ENCODE peak calls at places on chromosomes 13 and 19, in four cellular contexts. R is heart left ventricle, W is GM12865, T is RWPE1. L is an unnamed sample.

GRCh38 chr19:18489627-18490184 is 32.2 kb downstream of the ELL start:
- DNase-seq in R (no peak), W (no peak), T (no peak), L (no peak)

GRCh38 chr19:4172861-4173473 is 9.4 kb downstream of the SIRT6 start:
- DNase-seq in R (peak; percentile 59), W (no peak), T (peak; percentile 42), L (peak; percentile 34)

GRCh38 chr19:17245535-17245984 is at the start of gene NR2F6:
- DNase-seq in R (no peak), W (no peak), T (no peak), L (no peak)

GRCh38 chr19:3627351-3627723 is 747 bp upstream of the CACTIN start:
- DNase-seq in R (no peak), W (no peak), T (no peak), L (no peak)

GRCh38 chr13:98889419-98890079 is 88.3 kb downstream of the DOCK9 start:
- DNase-seq in R (no peak), W (no peak), T (peak; percentile 33), L (no peak)

GRCh38 chr19:18562086-18562485 is 4.4 kb downstream of the KXD1 start:
- DNase-seq in R (peak; percentile 65), W (no peak), T (no peak), L (no peak)

GRCh38 chr13:45728759-45729158 is 26.6 kb downstream of the CBY2 start:
- DNase-seq in R (no peak), W (peak; percentile 66), T (peak; percentile 23), L (no peak)

GRCh38 chr19:41112728-41113290 is 1.4 kb upstream of the CYP2F1 start:
- DNase-seq in R (no peak), W (no peak), T (no peak), L (no peak)

GRCh38 chr19:33724021-33724722 is 72.5 kb upstream of the KCTD15 start:
- DNase-seq in R (no peak), W (no peak), T (no peak), L (no peak)

GRCh38 chr19:46404039-46404883 is 9.1 kb downstream of the CCDC8 start:
- DNase-seq in R (peak; percentile 62), W (no peak), T (no peak), L (peak; percentile 72)

GRCh38 chr13:79290595-79291244 is 115.3 kb downstream of the RBM26 start:
- DNase-seq in R (no peak), W (no peak), T (no peak), L (no peak)

GRCh38 chr19:2391118-2391725 is 31.2 kb downstream of the TMPRSS9 start:
- DNase-seq in R (peak; percentile 34), W (peak; percentile 83), T (peak; percentile 44), L (peak; percentile 18)

GRCh38 chr19:46975918-46976782 is 43.5 kb upstream of the NPAS1 start:
- DNase-seq in R (peak; percentile 91), W (no peak), T (peak; percentile 65), L (peak; percentile 99)

GRCh38 chr13:40652588-40652940 is 13.9 kb downstream of the FOXO1 start:
- DNase-seq in R (no peak), W (peak; percentile 82), T (no peak), L (no peak)

GRCh38 chr19:34096020-34096915 is 76.0 kb upstream of the LSM14A start:
- DNase-seq in R (no peak), W (peak; percentile 53), T (peak; percentile 41), L (no peak)

GRCh38 chr13:26855071-26855470 is 94.5 kb upstream of the GPR12 start:
- DNase-seq in R (no peak), W (no peak), T (no peak), L (no peak)

GRCh38 chr19:31600731-31601295 is 251.6 kb upstream of the TSHZ3 start:
- DNase-seq in R (no peak), W (no peak), T (no peak), L (peak; percentile 84)

GRCh38 chr13:76387561-76387960 is 498.6 kb downstream of the KCTD12 start:
- DNase-seq in R (no peak), W (no peak), T (no peak), L (no peak)

GRCh38 chr13:40648841-40649240 is 17.6 kb downstream of the FOXO1 start:
- DNase-seq in R (no peak), W (no peak), T (no peak), L (no peak)

GRCh38 chr19:507286-508203 is at the start of gene TPGS1:
- DNase-seq in R (peak; percentile 85), W (peak; percentile 89), T (peak; percentile 74), L (peak; percentile 63)

GRCh38 chr19:7944177-7944761 is 803 bp upstream of the TIMM44 start:
- DNase-seq in R (peak; percentile 85), W (peak; percentile 94), T (peak; percentile 85), L (peak; percentile 88)

GRCh38 chr19:35824150-35824549 is 11.5 kb upstream of the PRODH2 start:
- DNase-seq in R (no peak), W (no peak), T (no peak), L (no peak)

GRCh38 chr13:65926750-65927171 is 1303.4 kb downstream of the PCDH9 start:
- DNase-seq in R (no peak), W (no peak), T (no peak), L (peak; percentile 9)
- TF ChIP-seq CTCF in R (peak; percentile 43), W (no peak), T (no peak), L (no peak)

GRCh38 chr13:30617315-30618185 is at the start of gene USPL1:
- DNase-seq in R (peak; percentile 99), W (peak; percentile 100), T (peak; percentile 92), L (peak; percentile 98)

GRCh38 chr13:30615851-30616311 is 1.8 kb upstream of the USPL1 start:
- DNase-seq in R (no peak), W (peak; percentile 47), T (peak; percentile 11), L (no peak)

GRCh38 chr13:30618186-30618937 is 642 bp downstream of the USPL1 start:
- DNase-seq in R (peak; percentile 24), W (peak; percentile 42), T (peak; percentile 18), L (peak; percentile 10)

GRCh38 chr13:30618938-30619289 is 1.2 kb downstream of the USPL1 start:
- DNase-seq in R (no peak), W (no peak), T (peak; percentile 3), L (no peak)

DNA sequence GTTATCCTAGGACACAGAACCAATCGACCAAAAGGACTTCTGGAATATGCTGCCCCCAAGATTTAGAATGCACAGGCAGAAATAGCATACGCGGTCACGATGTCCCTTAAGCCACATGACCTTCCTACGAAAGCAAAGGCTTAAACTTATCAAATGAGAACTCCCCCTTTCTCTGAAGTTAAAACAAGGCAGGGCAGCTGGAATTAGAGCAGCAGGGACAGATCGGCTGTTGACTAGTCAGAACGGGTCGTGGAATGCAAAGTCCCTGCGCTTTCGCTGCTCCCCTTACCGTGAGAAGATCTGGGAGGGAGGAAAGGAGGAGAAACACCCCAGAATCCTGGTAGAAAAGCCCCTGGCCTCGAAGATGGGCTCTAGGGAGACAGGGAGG is 799 bp upstream of the USPL1 start:
- DNase-seq in R (peak; percentile 79), W (peak; percentile 83), T (peak; percentile 69), L (peak; percentile 69)
- TF ChIP-seq CTCF in R (no peak), W (no peak), T (no peak), L (no peak)

GRCh38 chr13:44575035-44575434 is 1.1 kb downstream of the TSC22D1 start:
- DNase-seq in R (no peak), W (no peak), T (no peak), L (no peak)

GRCh38 chr13:44575741-44576395 is at the start of gene TSC22D1:
- DNase-seq in R (peak; percentile 51), W (peak; percentile 73), T (peak; percentile 20), L (peak; percentile 38)

GRCh38 chr13:44573071-44573470 is 3.1 kb downstream of the TSC22D1 start:
- DNase-seq in R (no peak), W (no peak), T (no peak), L (no peak)

GRCh38 chr13:44574466-44574855 is 1.7 kb downstream of the TSC22D1 start:
- DNase-seq in R (no peak), W (no peak), T (no peak), L (no peak)

GRCh38 chr13:44573790-44574465 is 2.2 kb downstream of the TSC22D1 start:
- DNase-seq in R (no peak), W (peak; percentile 53), T (no peak), L (no peak)
- TF ChIP-seq CTCF in R (peak; percentile 24), W (peak; percentile 43), T (peak; percentile 14), L (no peak)

GRCh38 chr19:29596885-29597525 is 9.1 kb upstream of the POP4 start:
- DNase-seq in R (no peak), W (no peak), T (no peak), L (no peak)
- TF ChIP-seq CTCF in R (no peak), W (peak; percentile 53), T (no peak), L (peak; percentile 14)

DNA sequence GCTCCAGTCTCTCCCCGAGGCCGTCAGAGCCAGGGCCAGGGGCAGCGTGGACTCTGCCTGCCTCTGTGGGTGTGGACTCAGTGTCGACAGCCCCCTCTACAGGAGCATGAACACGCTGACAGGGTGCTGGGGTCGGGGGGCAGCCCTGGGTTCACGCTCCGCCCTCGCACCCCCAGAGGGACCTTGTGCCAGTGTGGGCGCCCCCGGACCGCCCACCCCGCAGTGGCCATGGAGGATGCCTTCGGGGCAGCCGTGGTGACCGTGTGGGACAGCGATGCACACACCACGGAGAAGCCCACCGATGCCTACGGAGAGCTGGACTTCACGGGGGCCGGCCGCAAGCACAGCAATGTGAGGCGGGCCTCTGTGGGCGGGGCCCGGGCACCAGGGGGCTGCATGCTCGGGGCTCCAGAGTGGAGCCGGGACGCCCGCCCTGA is 8.3 kb downstream of the TRPM4 start:
- DNase-seq in R (no peak), W (no peak), T (no peak), L (no peak)
- TF ChIP-seq CTCF in R (no peak), W (no peak), T (no peak), L (no peak)

GRCh38 chr13:57627663-57628062 is 3.9 kb upstream of the PCDH17 start:
- DNase-seq in R (no peak), W (peak; percentile 11), T (no peak), L (no peak)
- TF ChIP-seq CTCF in R (peak; percentile 78), W (peak; percentile 36), T (peak; percentile 79), L (peak; percentile 27)

L was measured in thyroid gland.